ENCODE peak calls at places on chromosome 6, in nine cellular contexts. N, F, H, C, M, U, G, A and Y are unnamed samples.

GRCh38 chr6:169164451-169164850 is 89.2 kb downstream of the THBS2 start:
- ATAC-seq in N (no peak), F (no peak), H (no peak), C (no peak), M (no peak), U (no peak), G (no peak), A (no peak), Y (no peak)

GRCh38 chr6:44051516-44051915 is 75.7 kb downstream of the MRPL14 start:
- ATAC-seq in N (peak; percentile 72), F (peak; percentile 18), H (peak; percentile 76), C (no peak), M (no peak), U (peak; percentile 24), G (peak; percentile 54), A (peak; percentile 61), Y (peak; percentile 40)

GRCh38 chr6:33547499-33547898 is 32.6 kb downstream of the BAK1 start:
- ATAC-seq in N (no peak), F (no peak), H (no peak), C (no peak), M (no peak), U (no peak), G (no peak), A (no peak), Y (no peak)

GRCh38 chr6:163901681-163902080 is 487.2 kb downstream of the QKI start:
- ATAC-seq in N (no peak), F (no peak), H (no peak), C (no peak), M (no peak), U (no peak), G (no peak), A (no peak), Y (no peak)

GRCh38 chr6:138267971-138268895 is 49.9 kb upstream of the PBOV1 start:
- ATAC-seq in N (no peak), F (no peak), H (no peak), C (no peak), M (no peak), U (no peak), G (no peak), A (peak; percentile 75), Y (no peak)

GRCh38 chr6:65943548-65943947 is 236.5 kb upstream of the EYS start:
- ATAC-seq in N (no peak), F (no peak), H (no peak), C (no peak), M (no peak), U (no peak), G (no peak), A (no peak), Y (no peak)

GRCh38 chr6:150163970-150164369 is 21.1 kb downstream of the PPP1R14C start:
- ATAC-seq in N (no peak), F (no peak), H (no peak), C (no peak), M (no peak), U (no peak), G (no peak), A (no peak), Y (no peak)

GRCh38 chr6:143804835-143805239 is 38.3 kb upstream of the LTV1 start:
- ATAC-seq in N (no peak), F (no peak), H (no peak), C (no peak), M (no peak), U (no peak), G (no peak), A (no peak), Y (no peak)

GRCh38 chr6:37007340-37008043 is 2.0 kb downstream of the FGD2 start:
- ATAC-seq in N (no peak), F (peak; percentile 49), H (no peak), C (peak; percentile 17), M (no peak), U (peak; percentile 3), G (no peak), A (peak; percentile 55), Y (no peak)

GRCh38 chr6:15066433-15067337 is 179.2 kb upstream of the JARID2 start:
- ATAC-seq in N (peak; percentile 29), F (peak; percentile 65), H (peak; percentile 70), C (peak; percentile 76), M (peak; percentile 45), U (no peak), G (no peak), A (peak; percentile 78), Y (peak; percentile 72)

GRCh38 chr6:155832596-155832995 is 377.0 kb upstream of the NOX3 start:
- ATAC-seq in N (peak; percentile 88), F (no peak), H (no peak), C (no peak), M (no peak), U (no peak), G (no peak), A (no peak), Y (no peak)

GRCh38 chr6:134464690-134465411 is 146.9 kb upstream of the SGK1 start:
- ATAC-seq in N (no peak), F (no peak), H (peak; percentile 77), C (no peak), M (no peak), U (peak; percentile 92), G (peak; percentile 43), A (no peak), Y (no peak)

GRCh38 chr6:156175971-156176421 is 601.2 kb upstream of the ARID1B start:
- ATAC-seq in N (peak; percentile 67), F (peak; percentile 60), H (no peak), C (no peak), M (peak; percentile 63), U (peak; percentile 37), G (peak; percentile 54), A (peak; percentile 21), Y (peak; percentile 53)

GRCh38 chr6:47905717-47906116 is 123.9 kb downstream of the OPN5 start:
- ATAC-seq in N (no peak), F (no peak), H (no peak), C (no peak), M (no peak), U (no peak), G (no peak), A (no peak), Y (no peak)

GRCh38 chr6:166957087-166957804 is 896 bp upstream of the RNASET2 start:
- ATAC-seq in N (peak; percentile 14), F (peak; percentile 57), H (peak; percentile 17), C (peak; percentile 48), M (peak; percentile 15), U (peak; percentile 12), G (no peak), A (peak; percentile 50), Y (peak; percentile 22)

GRCh38 chr6:46502486-46503119 is 11.4 kb upstream of the RCAN2 start:
- ATAC-seq in N (no peak), F (peak; percentile 76), H (no peak), C (no peak), M (no peak), U (no peak), G (no peak), A (no peak), Y (peak; percentile 77)
- H3K4me3 ChIP-seq in N (no peak overlapping the region), F (no peak overlapping the region), H (no peak overlapping the region), C (no peak overlapping the region), M (no peak overlapping the region), U (no peak overlapping the region), G (no peak overlapping the region), A (no peak overlapping the region), Y (no peak overlapping the region)

DNA sequence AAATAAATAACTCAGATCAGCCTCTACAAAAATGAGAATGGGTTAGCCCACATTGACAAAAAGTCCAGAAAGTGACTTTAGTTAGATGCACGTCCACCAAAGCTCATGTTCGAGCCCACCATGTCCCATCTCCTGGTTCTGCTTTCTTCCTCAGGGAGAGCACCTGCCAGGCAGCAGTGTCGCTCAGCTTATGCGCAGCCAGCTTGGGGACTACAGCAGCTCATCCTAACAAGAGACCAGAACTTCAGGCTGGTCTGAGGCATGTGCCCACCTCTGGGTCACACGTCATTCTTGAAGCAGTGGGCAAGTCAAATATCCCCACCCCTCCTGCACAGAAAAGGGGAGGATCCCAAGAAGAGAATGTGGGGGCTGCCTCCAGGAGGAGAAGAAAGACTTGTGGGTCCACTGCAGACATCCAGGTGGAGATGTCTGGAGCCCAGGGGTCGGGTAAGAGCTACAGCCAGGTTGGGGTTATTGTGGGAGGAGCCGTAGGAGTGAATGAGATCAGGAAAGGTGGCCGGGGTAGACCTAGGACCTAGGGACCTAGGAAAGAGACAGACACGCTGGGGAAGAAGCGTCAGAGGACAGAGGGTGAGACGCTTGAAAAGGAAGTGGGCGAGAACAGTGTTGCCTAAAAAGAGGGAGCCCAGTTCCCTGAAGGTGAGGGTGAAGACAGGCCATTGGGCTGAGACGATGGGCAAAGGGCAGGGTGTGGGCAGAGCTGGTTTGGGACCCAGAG is 52.5 kb downstream of the SSR1 start:
- ATAC-seq in N (peak; percentile 29), F (peak; percentile 6), H (no peak), C (no peak), M (no peak), U (peak; percentile 13), G (peak; percentile 37), A (peak; percentile 15), Y (peak; percentile 6)
- H3K4me3 ChIP-seq in N (peak overlapping the region; percentile 75), F (peak overlapping the region; percentile 60), H (peak overlapping the region; percentile 36), C (peak overlapping the region; percentile 54), M (no peak overlapping the region), U (peak overlapping the region; percentile 87), G (peak overlapping the region; percentile 56), A (peak overlapping the region; percentile 48), Y (peak overlapping the region; percentile 54)

GRCh38 chr6:130211697-130212096 is 11.1 kb downstream of the SAMD3 start:
- ATAC-seq in N (no peak), F (no peak), H (no peak), C (no peak), M (no peak), U (no peak), G (no peak), A (no peak), Y (no peak)

GRCh38 chr6:130212215-130212874 is 10.4 kb downstream of the SAMD3 start:
- ATAC-seq in N (no peak), F (no peak), H (no peak), C (no peak), M (no peak), U (no peak), G (no peak), A (no peak), Y (no peak)

GRCh38 chr6:130218136-130218535 is 4.6 kb downstream of the SAMD3 start:
- ATAC-seq in N (no peak), F (no peak), H (no peak), C (no peak), M (no peak), U (no peak), G (no peak), A (no peak), Y (no peak)

GRCh38 chr6:130216630-130217029 is 6.1 kb downstream of the SAMD3 start:
- ATAC-seq in N (no peak), F (no peak), H (no peak), C (no peak), M (no peak), U (no peak), G (no peak), A (no peak), Y (no peak)

DNA sequence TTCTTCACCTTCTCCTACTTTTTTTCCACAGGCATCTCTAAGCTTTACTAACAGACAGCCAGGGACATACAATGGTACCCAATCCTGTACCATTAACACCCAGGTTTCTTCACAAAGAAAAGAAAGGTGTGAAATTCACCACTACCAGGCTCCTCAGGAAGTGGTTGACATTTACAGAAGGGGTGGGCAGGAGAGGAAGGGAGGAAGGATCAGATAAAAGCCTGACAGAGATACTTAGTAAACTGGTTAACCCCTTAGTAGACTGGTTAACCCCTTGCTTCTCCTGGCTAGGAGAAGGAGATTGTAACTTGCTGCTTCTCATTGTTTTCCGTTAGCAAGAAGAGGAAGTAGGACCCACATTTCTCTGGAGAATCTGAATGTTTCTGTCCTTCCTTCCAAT is 7.2 kb downstream of the SAMD3 start:
- ATAC-seq in N (no peak), F (no peak), H (no peak), C (no peak), M (no peak), U (no peak), G (no peak), A (no peak), Y (no peak)
- H3K4me3 ChIP-seq in N (no peak overlapping the region), F (no peak overlapping the region), H (no peak overlapping the region), C (no peak overlapping the region), M (no peak overlapping the region), U (no peak overlapping the region), G (no peak overlapping the region), A (no peak overlapping the region), Y (no peak overlapping the region)

GRCh38 chr6:158645064-158646022 is 800 bp upstream of the DYNLT1 start:
- ATAC-seq in N (no peak), F (no peak), H (no peak), C (no peak), M (no peak), U (peak; percentile 36), G (no peak), A (no peak), Y (no peak)
- H3K4me3 ChIP-seq in N (peak overlapping the region; percentile 96), F (peak overlapping the region; percentile 68), H (peak overlapping the region; percentile 76), C (peak overlapping the region; percentile 87), M (peak overlapping the region; percentile 81), U (peak overlapping the region; percentile 100), G (peak overlapping the region; percentile 84), A (peak overlapping the region; percentile 81), Y (peak overlapping the region; percentile 82)